ENCODE peak calls at places on chromosomes 4 and X, in four cellular contexts. W is putamen; J is stimulated activated CD4-positive, alpha-beta T cell treated with anti-CD3 and anti-CD28 coated beads, Interleukin-4, amount 100 ng/mL, for 48 hours; A is AG08396. U is an unnamed sample.

GRCh38 chr4:72886602-72887001 is 182.9 kb downstream of the COX18 start:
- DNase-seq in W (no peak), J (no peak), A (peak), U (peak)

GRCh38 chr4:84920591-84920990 is 45.9 kb downstream of the WDFY3 start:
- DNase-seq in W (peak), J (no peak), A (peak), U (peak)

GRCh38 chr4:49032440-49033161 is 46.5 kb downstream of the CWH43 start:
- DNase-seq in W (peak), J (peak), A (peak), U (peak)

GRCh38 chr4:107838763-107839162 is 14.0 kb downstream of the SGMS2 start:
- DNase-seq in W (no peak), J (no peak), A (no peak), U (peak)

GRCh38 chr4:108571027-108571569 is 49.3 kb upstream of the RPL34 start:
- DNase-seq in W (no peak), J (no peak), A (peak), U (peak)

GRCh38 chr4:1683371-1683902 is 676 bp downstream of the FAM53A start:
- DNase-seq in W (no peak), J (peak), A (peak), U (peak)

GRCh38 chr4:7299051-7299907 is 106.9 kb downstream of the SORCS2 start:
- DNase-seq in W (no peak), J (no peak), A (no peak), U (no peak)

GRCh38 chr4:134216436-134216835 is 14.8 kb upstream of the PABPC4L start:
- DNase-seq in W (no peak), J (no peak), A (no peak), U (no peak)

GRCh38 chrX:3066555-3066954 is 25.3 kb downstream of the ARSF start:
- DNase-seq in W (no peak), J (no peak), A (peak), U (no peak)

GRCh38 chrX:107766470-107767140 is 9.0 kb downstream of the TSC22D3 start:
- DNase-seq in W (no peak), J (no peak), A (peak), U (peak)

GRCh38 chr4:89137695-89138094 is 26.4 kb downstream of the TIGD2 start:
- DNase-seq in W (no peak), J (no peak), A (no peak), U (no peak)

GRCh38 chr4:173699841-173700475 is 169.9 kb upstream of the HAND2 start:
- DNase-seq in W (no peak), J (no peak), A (no peak), U (no peak)

GRCh38 chrX:10414872-10415703 is 205.3 kb downstream of the MID1 start:
- DNase-seq in W (no peak), J (no peak), A (no peak), U (peak)

U was measured in foreskin fibroblast.